ENCODE peak calls at places on chromosome 2, in seven cellular contexts. U is colonic mucosa, R is tibial artery, C is gastrocnemius medialis, M is body of pancreas, X is heart right ventricle, F is pancreas. L is an unnamed sample.
A peak's percentile ranks its signal among the peaks of the same experiment; 100 is the strongest.

GRCh38 chr2:200077210-200077650 is 121.8 kb downstream of the MAIP1 start:
- DNase-seq in X (no peak), U (no peak), C (no peak), R (no peak), M (peak; percentile 26), F (no peak), L (no peak)

GRCh38 chr2:52857722-52858121 is 909.9 kb upstream of the CHAC2 start:
- DNase-seq in R (no peak), X (no peak), C (no peak), M (no peak), U (no peak), F (no peak), L (no peak)

GRCh38 chr2:196322963-196323810 is 151.8 kb upstream of the STK17B start:
- DNase-seq in F (no peak), U (no peak), R (no peak), C (no peak), X (no peak), M (no peak), L (no peak)

GRCh38 chr2:124822516-124822915 is 797.4 kb downstream of the CNTNAP5 start:
- DNase-seq in U (no peak), C (no peak), M (no peak), X (no peak), R (no peak), F (no peak), L (no peak)

GRCh38 chr2:68185541-68186164 is 28.0 kb downstream of the PNO1 start:
- DNase-seq in U (peak; percentile 23), M (peak; percentile 28), C (peak; percentile 51), F (peak; percentile 37), R (no peak), X (peak; percentile 22), L (peak; percentile 36)

GRCh38 chr2:119760237-119760807 is 600 bp downstream of the PTPN4 start:
- DNase-seq in R (no peak), X (peak; percentile 13), C (peak; percentile 20), U (peak; percentile 56), M (peak; percentile 55), F (peak; percentile 56), L (peak; percentile 46)

GRCh38 chr2:33069894-33070651 is 123.3 kb downstream of the LTBP1 start:
- DNase-seq in C (peak; percentile 78), X (no peak), U (no peak), M (peak; percentile 56), F (peak; percentile 52), R (peak; percentile 91), L (peak; percentile 42)

GRCh38 chr2:148645925-148646559 is 1.5 kb downstream of the EPC2 start:
- DNase-seq in R (peak; percentile 69), U (peak; percentile 66), M (peak; percentile 32), X (peak; percentile 30), C (peak; percentile 27), F (peak; percentile 27), L (no peak)

GRCh38 chr2:222933458-222933857 is 72.6 kb downstream of the ACSL3 start:
- DNase-seq in F (no peak), X (no peak), R (no peak), C (no peak), U (no peak), M (no peak), L (no peak)

GRCh38 chr2:68238955-68239822 is 13.1 kb downstream of the PPP3R1 start:
- DNase-seq in X (no peak), U (no peak), F (no peak), M (no peak), R (no peak), C (no peak), L (no peak)

GRCh38 chr2:232523682-232524597 is 2.0 kb upstream of the CHRND start:
- DNase-seq in F (no peak), M (no peak), U (peak; percentile 41), R (no peak), X (no peak), C (peak; percentile 63), L (no peak)

GRCh38 chr2:28904295-28904694 is 9.8 kb downstream of the WDR43 start:
- DNase-seq in U (no peak), F (no peak), R (no peak), C (no peak), M (no peak), X (no peak), L (no peak)

GRCh38 chr2:78132391-78133370 is 610.5 kb upstream of the LRRTM4 start:
- DNase-seq in F (no peak), U (no peak), C (no peak), X (no peak), R (no peak), M (no peak), L (no peak)
- H3K27ac ChIP-seq in F (no peak overlapping the region), U (no peak overlapping the region), C (no peak overlapping the region), X (no peak overlapping the region), R (no peak overlapping the region), M (no peak overlapping the region), L (no peak overlapping the region)

DNA sequence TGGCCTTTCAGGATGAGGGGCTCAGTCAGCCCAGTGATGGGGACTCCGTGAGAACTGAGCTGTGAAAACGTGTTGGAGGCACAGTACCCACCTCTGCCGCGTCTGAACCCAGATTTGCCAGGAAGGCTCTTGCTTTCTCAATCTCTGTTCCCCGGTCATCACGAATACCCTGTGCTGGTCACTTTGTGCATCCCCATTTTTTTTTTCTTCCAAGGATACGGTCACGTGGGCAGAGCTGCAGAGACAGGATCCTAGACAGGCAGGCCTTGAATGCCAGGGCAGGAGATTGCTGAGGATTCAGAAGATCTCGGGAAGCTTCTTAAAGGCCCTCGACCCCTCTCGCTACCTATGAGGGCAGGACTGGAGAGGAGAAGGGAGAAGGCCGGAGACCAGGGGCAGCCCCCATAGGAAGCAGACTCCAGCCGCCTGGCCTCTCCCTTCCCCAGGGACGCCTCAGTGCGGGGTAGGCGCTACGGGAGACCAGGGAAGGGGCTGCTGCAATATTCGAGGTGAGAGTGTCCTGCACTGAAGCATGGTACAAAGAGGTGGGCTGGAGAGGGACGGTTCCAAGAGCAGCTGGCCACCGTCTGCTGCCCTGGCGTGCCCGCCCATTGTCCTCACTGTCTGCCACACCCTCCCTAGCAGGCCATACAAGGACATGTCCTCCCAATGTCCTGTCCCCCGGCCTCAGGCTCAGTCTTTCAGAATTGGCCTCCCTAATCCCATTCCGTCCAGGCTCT is 29.0 kb upstream of the TAF1B start:
- DNase-seq in U (no peak), M (no peak), F (no peak), X (no peak), R (peak; percentile 61), C (no peak), L (no peak)
- TF ChIP-seq CTCF in U (peak; percentile 13), M (no peak), F (no peak), X (no peak), R (no peak), C (peak; percentile 22), L (no peak)

GRCh38 chr2:43887176-43887575 is 48.4 kb downstream of the ABCG8 start:
- DNase-seq in R (no peak), X (no peak), U (no peak), M (peak; percentile 67), C (no peak), F (peak; percentile 56), L (no peak)
- H3K36me3 ChIP-seq in R (peaks cover 35% of the 10 kb centered on the region), X (peaks cover 19% of the 10 kb centered on the region), U (peaks cover 8% of the 10 kb centered on the region), M (peaks cover 7% of the 10 kb centered on the region), C (no peaks in the 10 kb centered on the region), F (no peaks in the 10 kb centered on the region), L (peaks cover 62% of the 10 kb centered on the region)

GRCh38 chr2:57696016-57696415 is 350.6 kb upstream of the VRK2 start:
- DNase-seq in U (no peak), C (no peak), X (no peak), R (no peak), F (no peak), M (no peak), L (no peak)

GRCh38 chr2:57698935-57699449 is 347.6 kb upstream of the VRK2 start:
- DNase-seq in M (no peak), C (no peak), R (no peak), X (no peak), F (no peak), U (no peak), L (no peak)

GRCh38 chr2:57703407-57703806 is 343.2 kb upstream of the VRK2 start:
- DNase-seq in C (no peak), F (no peak), U (no peak), R (no peak), X (no peak), M (no peak), L (no peak)

DNA sequence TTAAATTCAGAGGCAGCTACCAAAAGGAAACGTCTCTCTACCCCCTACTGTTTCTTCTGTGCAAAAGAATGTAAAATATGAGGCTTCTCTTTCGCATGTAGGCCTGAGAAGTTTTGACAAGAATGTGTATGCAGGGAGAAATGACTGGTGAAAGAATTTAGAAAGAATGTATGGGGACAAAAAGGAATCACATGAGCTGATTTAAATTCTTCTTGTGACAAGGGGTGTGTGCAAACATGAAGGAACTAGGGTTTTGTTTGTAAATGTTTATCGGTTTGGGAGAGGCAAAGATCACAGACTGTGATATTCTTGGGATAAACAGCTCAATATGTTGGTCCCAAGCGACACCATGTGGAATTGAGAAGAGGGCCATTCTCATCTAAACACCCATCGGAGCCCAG is 345.2 kb upstream of the VRK2 start:
- DNase-seq in R (no peak), U (no peak), M (no peak), X (no peak), F (no peak), C (no peak), L (no peak)
- H3K27ac ChIP-seq in R (no peak overlapping the region), U (no peak overlapping the region), M (no peak overlapping the region), X (no peak overlapping the region), F (no peak overlapping the region), C (no peak overlapping the region), L (no peak overlapping the region)